ENCODE peak calls at places on chromosome 5, in seven cellular contexts. I, E, X, C, W, M and Z are unnamed samples.

GRCh38 chr5:161311965-161312364 is 234.6 kb downstream of the GABRB2 start:
- DNase-seq in I (no peak), E (no peak), X (no peak), C (no peak), W (no peak), M (no peak), Z (no peak)

GRCh38 chr5:131379723-131380122 is 115.9 kb downstream of the CDC42SE2 start:
- DNase-seq in I (peak), E (no peak), X (no peak), C (no peak), W (no peak), M (no peak), Z (peak)

GRCh38 chr5:36728697-36729543 is 122.5 kb downstream of the SLC1A3 start:
- DNase-seq in I (peak), E (no peak), X (peak), C (peak), W (peak), M (no peak), Z (peak)

GRCh38 chr5:159227452-159227851 is 18.1 kb upstream of the RNF145 start:
- DNase-seq in I (no peak), E (no peak), X (no peak), C (no peak), W (peak), M (no peak), Z (no peak)

GRCh38 chr5:136036991-136037705 is 8.4 kb downstream of the TGFBI start:
- DNase-seq in I (peak), E (peak), X (no peak), C (peak), W (peak), M (peak), Z (peak)

GRCh38 chr5:61964199-61964598 is 341.8 kb upstream of the KIF2A start:
- DNase-seq in I (peak), E (no peak), X (no peak), C (no peak), W (peak), M (no peak), Z (peak)

GRCh38 chr5:93591323-93591945 is 8.4 kb downstream of the NR2F1 start:
- DNase-seq in I (no peak), E (no peak), X (no peak), C (no peak), W (no peak), M (no peak), Z (no peak)

GRCh38 chr5:39696672-39697398 is 272.1 kb upstream of the DAB2 start:
- DNase-seq in I (no peak), E (no peak), X (no peak), C (no peak), W (no peak), M (no peak), Z (no peak)

GRCh38 chr5:166088389-166089039 is 2202.9 kb upstream of the WWC1 start:
- DNase-seq in I (no peak), E (no peak), X (peak), C (no peak), W (no peak), M (no peak), Z (no peak)

GRCh38 chr5:94024101-94024500 is 282.7 kb upstream of the POU5F2 start:
- DNase-seq in I (peak), E (no peak), X (no peak), C (no peak), W (no peak), M (no peak), Z (no peak)

GRCh38 chr5:112479418-112479817 is 60.3 kb upstream of the EPB41L4A start:
- DNase-seq in I (no peak), E (no peak), X (no peak), C (no peak), W (peak), M (no peak), Z (peak)

GRCh38 chr5:139862313-139862712 is 66.7 kb downstream of the PSD2 start:
- DNase-seq in I (peak), E (no peak), X (no peak), C (no peak), W (peak), M (no peak), Z (peak)

GRCh38 chr5:55123365-55123764 is 20.9 kb downstream of the GZMA start:
- DNase-seq in I (no peak), E (no peak), X (no peak), C (no peak), W (no peak), M (no peak), Z (no peak)

GRCh38 chr5:61919920-61920319 is 386.1 kb upstream of the KIF2A start:
- DNase-seq in I (no peak), E (no peak), X (no peak), C (peak), W (peak), M (no peak), Z (peak)

GRCh38 chr5:132369471-132370240 is at the start of gene SLC22A5:
- DNase-seq in I (peak), E (peak), X (peak), C (peak), W (peak), M (peak), Z (peak)

GRCh38 chr5:36359267-36359666 is 57.6 kb upstream of the RANBP3L start:
- DNase-seq in I (peak), E (no peak), X (no peak), C (no peak), W (peak), M (no peak), Z (no peak)

GRCh38 chr5:8247485-8247884 is 378.5 kb downstream of the MTRR start:
- DNase-seq in I (no peak), E (no peak), X (no peak), C (peak), W (no peak), M (no peak), Z (no peak)

GRCh38 chr5:134177197-134178171 is 734 bp upstream of the SKP1 start:
- DNase-seq in I (peak), E (peak), X (peak), C (peak), W (peak), M (peak), Z (peak)

GRCh38 chr5:83472213-83472507 is 616 bp downstream of the VCAN start:
- DNase-seq in I (no peak), E (no peak), X (no peak), C (no peak), W (no peak), M (no peak), Z (no peak)

GRCh38 chr5:119743927-119744326 is 114.6 kb downstream of the FAM170A start:
- DNase-seq in I (peak), E (no peak), X (peak), C (peak), W (peak), M (no peak), Z (peak)

GRCh38 chr5:179051784-179052183 is 8.4 kb upstream of the ZNF354C start:
- DNase-seq in I (no peak), E (no peak), X (no peak), C (no peak), W (no peak), M (no peak), Z (no peak)